ENCODE peak calls at places on chromosomes 13 and 19, in five cellular contexts. A is mesendoderm, J is IMR-90, L is ovary, E is breast epithelium. Y is an unnamed sample.

GRCh38 chr13:45441633-45442032 is 23.1 kb upstream of the COG3 start:
- DNase-seq in A (no peak), J (peak; percentile 10), L (no peak), E (no peak), Y (no peak)

GRCh38 chr13:106151056-106151699 is 384.3 kb downstream of the EFNB2 start:
- DNase-seq in A (peak; percentile 47), J (peak; percentile 84), L (no peak), E (no peak), Y (no peak)

GRCh38 chr19:40623403-40624239 is 22.5 kb downstream of the LTBP4 start:
- DNase-seq in A (peak; percentile 99), J (peak; percentile 18), L (no peak), E (no peak), Y (no peak)

GRCh38 chr13:98452851-98453250 is 124.1 kb downstream of the STK24 start:
- DNase-seq in A (no peak), J (no peak), L (no peak), E (no peak), Y (no peak)

GRCh38 chr13:79185580-79185979 is 220.5 kb downstream of the RBM26 start:
- DNase-seq in A (no peak), J (no peak), L (no peak), E (no peak), Y (no peak)

GRCh38 chr13:58838615-58839014 is 1207.1 kb downstream of the PCDH17 start:
- DNase-seq in A (no peak), J (no peak), L (no peak), E (no peak), Y (no peak)

GRCh38 chr13:60214213-60215079 is 50.7 kb upstream of the DIAPH3 start:
- DNase-seq in A (no peak), J (no peak), L (no peak), E (no peak), Y (no peak)

GRCh38 chr13:97125051-97125809 is 96.9 kb upstream of the MBNL2 start:
- DNase-seq in A (peak; percentile 60), J (peak; percentile 74), L (peak; percentile 40), E (no peak), Y (no peak)

GRCh38 chr19:54478677-54479266 is 5.7 kb upstream of the CDC42EP5 start:
- DNase-seq in A (peak; percentile 85), J (peak; percentile 49), L (no peak), E (no peak), Y (peak; percentile 72)

GRCh38 chr19:45753548-45753947 is 15.5 kb downstream of the SIX5 start:
- DNase-seq in A (peak; percentile 84), J (no peak), L (no peak), E (no peak), Y (no peak)

GRCh38 chr19:52602931-52603330 is 32.8 kb downstream of the ZNF701 start:
- DNase-seq in A (no peak), J (no peak), L (no peak), E (no peak), Y (no peak)

DNA sequence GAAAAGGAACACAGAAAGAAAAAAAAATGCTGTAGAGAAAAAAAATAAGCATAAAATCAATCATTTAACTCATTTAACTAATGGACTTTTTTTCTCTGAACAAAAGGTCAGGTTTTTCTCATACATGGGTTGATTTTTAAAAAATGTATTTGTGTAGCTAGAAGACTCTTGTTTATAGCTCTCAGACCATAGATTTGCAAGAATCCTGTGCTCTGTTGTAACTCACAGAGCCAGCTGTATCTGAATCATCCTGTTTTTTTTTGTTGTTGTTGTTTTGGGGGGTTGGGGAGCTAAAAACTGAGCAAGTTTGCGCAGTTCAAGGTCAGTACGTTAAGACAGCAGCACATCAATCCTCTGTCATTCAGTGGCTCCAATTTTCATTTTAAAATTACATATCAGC is 108.2 kb downstream of the PCDH17 start:
- DNase-seq in A (no peak), J (no peak), L (no peak), E (no peak), Y (no peak)
- H3K4me3 ChIP-seq in A (no peak overlapping the region), J (no peak overlapping the region), L (no peak overlapping the region), E (no peak overlapping the region), Y (no peak overlapping the region)

GRCh38 chr19:30682576-30683536 is 310.7 kb downstream of the ZNF536 start:
- DNase-seq in A (peak; percentile 62), J (peak; percentile 82), L (peak; percentile 86), E (peak; percentile 75), Y (peak; percentile 27)

GRCh38 chr19:30684613-30685012 is 312.4 kb downstream of the ZNF536 start:
- DNase-seq in A (no peak), J (no peak), L (no peak), E (no peak), Y (no peak)

GRCh38 chr19:30686252-30686762 is 314.1 kb downstream of the ZNF536 start:
- DNase-seq in A (no peak), J (no peak), L (peak; percentile 46), E (no peak), Y (no peak)

GRCh38 chr19:30686911-30687566 is 314.9 kb downstream of the ZNF536 start:
- DNase-seq in A (peak; percentile 86), J (no peak), L (no peak), E (no peak), Y (no peak)

GRCh38 chr19:30685601-30686000 is 313.4 kb downstream of the ZNF536 start:
- DNase-seq in A (no peak), J (no peak), L (no peak), E (no peak), Y (no peak)
- H3K27me3 ChIP-seq in A (no peaks in the 10 kb centered on the region), J (peaks cover 17% of the 10 kb centered on the region), L (no peaks in the 10 kb centered on the region), E (no peaks in the 10 kb centered on the region), Y (no peaks in the 10 kb centered on the region)

DNA sequence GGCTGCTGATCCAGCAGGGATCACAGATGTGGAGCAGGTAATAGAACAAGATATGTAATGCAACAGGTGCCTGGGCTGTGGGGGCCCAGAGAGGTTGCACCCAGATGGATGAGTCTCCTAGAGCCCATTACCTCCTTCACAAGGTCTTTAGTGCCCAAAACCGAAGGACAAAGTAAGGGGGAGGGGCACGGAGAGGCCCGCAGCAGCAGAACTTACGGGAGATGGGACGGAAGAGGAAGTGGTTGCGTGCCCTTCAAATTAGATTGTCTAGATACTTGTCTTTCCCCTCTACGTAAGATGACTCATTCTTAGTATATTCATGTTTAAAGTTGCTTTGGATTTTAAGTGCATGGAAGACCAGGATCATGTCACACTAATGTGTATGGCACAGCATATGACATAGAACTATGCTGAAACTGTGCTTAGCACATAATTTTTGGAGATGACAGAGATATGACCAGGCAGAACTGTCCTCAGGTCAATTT is 5.7 kb upstream of the MRPS31 start:
- DNase-seq in A (no peak), J (peak; percentile 55), L (no peak), E (no peak), Y (no peak)
- H3K4me3 ChIP-seq in A (no peak overlapping the region), J (no peak overlapping the region), L (no peak overlapping the region), E (no peak overlapping the region), Y (no peak overlapping the region)

GRCh38 chr19:12997967-12998940 is 3.0 kb downstream of the NFIX start:
- DNase-seq in A (no peak), J (no peak), L (peak; percentile 36), E (no peak), Y (no peak)

GRCh38 chr19:12995596-12996541 is 594 bp downstream of the NFIX start:
- DNase-seq in A (no peak), J (peak; percentile 30), L (peak; percentile 75), E (no peak), Y (no peak)

GRCh38 chr19:12996542-12997094 is 1.3 kb downstream of the NFIX start:
- DNase-seq in A (peak; percentile 33), J (peak; percentile 22), L (peak; percentile 65), E (no peak), Y (no peak)

GRCh38 chr19:12994701-12995595 is at the start of gene NFIX:
- DNase-seq in A (no peak), J (peak; percentile 39), L (peak; percentile 82), E (peak; percentile 70), Y (no peak)

GRCh38 chr19:12997225-12997966 is 2.1 kb downstream of the NFIX start:
- DNase-seq in A (no peak), J (no peak), L (peak; percentile 42), E (no peak), Y (no peak)
- H3K27me3 ChIP-seq in A (peaks cover 36% of the 10 kb centered on the region), J (no peaks in the 10 kb centered on the region), L (no peaks in the 10 kb centered on the region), E (no peaks in the 10 kb centered on the region), Y (peaks cover 48% of the 10 kb centered on the region)

GRCh38 chr13:93767231-93767916 is 540.8 kb downstream of the GPC6 start:
- DNase-seq in A (no peak), J (peak; percentile 42), L (no peak), E (no peak), Y (no peak)
- H3K4me3 ChIP-seq in A (no peak overlapping the region), J (no peak overlapping the region), L (no peak overlapping the region), E (no peak overlapping the region), Y (no peak overlapping the region)

DNA sequence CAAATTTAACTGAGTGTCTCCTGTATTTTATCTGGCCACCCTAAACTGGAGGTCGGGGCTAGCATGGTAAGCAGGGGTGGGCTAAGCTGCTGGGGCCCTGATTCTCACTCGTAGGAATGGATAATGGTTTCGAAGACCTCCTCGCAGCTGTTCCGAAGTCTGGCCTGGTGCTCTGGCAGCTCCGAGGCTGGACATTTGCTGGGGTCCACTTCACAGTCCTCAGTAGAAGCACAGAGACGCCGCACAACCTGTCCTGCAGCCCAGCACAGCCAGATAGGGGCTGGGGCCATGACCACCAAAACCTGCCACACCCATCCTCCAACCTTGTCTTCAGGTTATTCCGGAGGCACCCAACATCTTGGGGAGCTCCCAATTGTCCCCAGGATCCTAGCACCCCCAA is 6.2 kb upstream of the WIZ start:
- DNase-seq in A (no peak), J (no peak), L (no peak), E (no peak), Y (no peak)
- H3K27me3 ChIP-seq in A (peaks cover 28% of the 10 kb centered on the region), J (peaks cover 41% of the 10 kb centered on the region), L (no peaks in the 10 kb centered on the region), E (no peaks in the 10 kb centered on the region), Y (peaks cover 12% of the 10 kb centered on the region)

DNA sequence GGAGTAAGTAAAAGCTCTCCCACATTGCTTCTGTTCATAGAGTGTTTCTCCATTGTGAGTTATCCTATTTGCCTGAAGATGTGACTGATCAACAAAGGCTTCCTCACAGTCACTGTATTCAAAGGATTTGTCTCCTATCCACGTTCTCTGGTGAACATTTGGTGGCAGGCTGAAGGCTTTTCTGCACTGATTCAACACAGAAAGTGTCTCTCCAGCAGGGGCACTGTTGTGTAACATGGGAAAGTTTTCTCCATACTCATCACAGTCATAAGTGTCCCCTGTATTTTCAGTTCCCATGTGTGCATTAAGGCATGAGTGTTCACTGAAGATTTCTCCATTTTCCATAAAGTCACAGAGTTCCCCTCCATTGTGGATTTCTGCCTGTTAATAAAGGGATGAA is 17.6 kb downstream of the ZNF121 start:
- DNase-seq in A (no peak), J (no peak), L (no peak), E (no peak), Y (no peak)
- H3K4me3 ChIP-seq in A (peak overlapping the region; percentile 7), J (no peak overlapping the region), L (no peak overlapping the region), E (peak overlapping the region; percentile 21), Y (no peak overlapping the region)

GRCh38 chr19:41999071-41999877 is 5.2 kb upstream of the ATP1A3 start:
- DNase-seq in A (peak; percentile 56), J (no peak), L (no peak), E (no peak), Y (no peak)
- H3K27me3 ChIP-seq in A (peaks cover 22% of the 10 kb centered on the region), J (peaks cover 77% of the 10 kb centered on the region), L (no peaks in the 10 kb centered on the region), E (peaks cover under 1% of the 10 kb centered on the region), Y (peaks cover 19% of the 10 kb centered on the region)

Y was measured in iPS DF 6.9.